ENCODE peak calls at places on chromosomes 11 and 22, in nine cellular contexts. W is suprapubic skin, P is HCT116, T is heart left ventricle, Y is upper lobe of left lung, X is A549, G is IMR-90, C is ovary, Z is lower leg skin. U is an unnamed sample.

GRCh38 chr11:83195176-83195531 is 1.6 kb downstream of the ANKRD42 start:
- DNase-seq in W (no peak), P (no peak), T (no peak), Y (no peak), X (no peak), G (peak; percentile 1), C (no peak), Z (no peak), U (no peak)

GRCh38 chr22:30234786-30235470 is 11.6 kb downstream of the LIF start:
- DNase-seq in W (no peak), P (no peak), T (no peak), Y (peak; percentile 78), X (no peak), G (peak; percentile 82), C (no peak), Z (no peak), U (no peak)

GRCh38 chr11:64298966-64299846 is 952 bp upstream of the CATSPERZ start:
- DNase-seq in W (no peak), P (no peak), T (peak; percentile 79), Y (peak; percentile 58), X (no peak), G (no peak), C (peak; percentile 71), Z (peak; percentile 95), U (no peak)

GRCh38 chr11:116108161-116108560 is 603.9 kb upstream of the CADM1 start:
- DNase-seq in W (no peak), P (no peak), T (no peak), Y (no peak), X (no peak), G (no peak), C (no peak), Z (peak; percentile 25), U (no peak)

GRCh38 chr22:46068908-46069481 is 81.3 kb upstream of the PPARA start:
- DNase-seq in W (peak; percentile 66), P (no peak), T (peak; percentile 41), Y (peak; percentile 23), X (no peak), G (peak; percentile 49), C (no peak), Z (peak; percentile 87), U (peak; percentile 69)

GRCh38 chr11:127000291-127000968 is at the start of gene KIRREL3:
- DNase-seq in W (no peak), P (no peak), T (no peak), Y (no peak), X (peak; percentile 33), G (peak; percentile 40), C (no peak), Z (no peak), U (no peak)

GRCh38 chr22:29855611-29856181 is 17.6 kb upstream of the ASCC2 start:
- DNase-seq in W (no peak), P (no peak), T (peak; percentile 86), Y (peak; percentile 43), X (no peak), G (no peak), C (no peak), Z (peak; percentile 65), U (no peak)

GRCh38 chr11:24828938-24829337 is 332.1 kb downstream of the LUZP2 start:
- DNase-seq in W (no peak), P (no peak), T (no peak), Y (no peak), X (no peak), G (no peak), C (no peak), Z (no peak), U (no peak)

GRCh38 chr22:43356881-43357280 is 13.7 kb upstream of the SCUBE1 start:
- DNase-seq in W (no peak), P (no peak), T (no peak), Y (no peak), X (no peak), G (no peak), C (peak; percentile 44), Z (no peak), U (no peak)

GRCh38 chr11:22707119-22707899 is 40.9 kb downstream of the GAS2 start:
- DNase-seq in W (no peak), P (no peak), T (no peak), Y (no peak), X (no peak), G (peak; percentile 35), C (no peak), Z (no peak), U (no peak)

GRCh38 chr22:17562906-17563870 is at the start of gene SLC25A18:
- DNase-seq in W (no peak), P (no peak), T (peak; percentile 78), Y (peak; percentile 39), X (no peak), G (no peak), C (no peak), Z (no peak), U (peak; percentile 60)

GRCh38 chr11:76785513-76785912 is 2.4 kb downstream of the TSKU start:
- DNase-seq in W (no peak), P (no peak), T (no peak), Y (no peak), X (peak; percentile 56), G (no peak), C (no peak), Z (no peak), U (no peak)

GRCh38 chr11:76781861-76782500 is 1.2 kb upstream of the TSKU start:
- DNase-seq in W (no peak), P (no peak), T (no peak), Y (no peak), X (no peak), G (no peak), C (no peak), Z (peak; percentile 91), U (no peak)

GRCh38 chr11:76782526-76783293 is 446 bp upstream of the TSKU start:
- DNase-seq in W (peak; percentile 93), P (peak; percentile 79), T (peak; percentile 93), Y (peak; percentile 64), X (peak; percentile 95), G (peak; percentile 98), C (peak; percentile 92), Z (peak; percentile 96), U (peak; percentile 35)

GRCh38 chr11:76783901-76784813 is 1.0 kb downstream of the TSKU start:
- DNase-seq in W (peak; percentile 81), P (peak; percentile 55), T (peak; percentile 79), Y (peak; percentile 45), X (peak; percentile 73), G (peak; percentile 84), C (peak; percentile 88), Z (peak; percentile 92), U (no peak)

DNA sequence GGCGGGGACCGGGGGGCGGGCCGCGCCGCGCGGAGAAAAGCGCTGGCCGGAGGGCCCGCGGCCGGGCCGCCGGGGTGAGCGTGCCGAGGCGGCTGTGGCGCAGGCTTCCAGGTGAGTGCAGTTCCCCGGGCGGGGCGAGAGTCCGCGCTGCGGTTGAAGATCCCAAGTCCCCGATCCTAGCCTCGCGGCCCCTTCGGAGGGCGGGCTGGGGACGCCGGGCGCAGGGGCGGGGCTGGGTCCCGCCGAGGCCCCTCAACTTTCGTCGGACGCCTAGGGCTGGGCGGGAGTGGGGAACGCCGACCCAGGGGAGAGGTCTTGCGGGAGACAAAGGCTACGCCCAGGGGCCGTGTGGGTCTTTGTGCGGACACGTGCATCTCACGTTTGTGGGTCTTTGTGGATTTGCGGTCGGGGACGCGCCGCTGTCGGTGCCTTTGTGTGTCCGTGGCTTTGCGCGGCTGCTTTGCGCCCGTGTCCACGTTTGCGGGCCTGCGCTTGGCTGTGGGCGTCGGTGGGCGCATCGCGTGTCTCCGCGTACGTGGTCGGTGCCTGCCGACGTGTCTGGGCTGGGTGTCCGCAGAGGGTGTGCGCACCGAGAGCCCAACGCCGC is at the start of gene TSKU:
- DNase-seq in W (no peak), P (no peak), T (peak; percentile 63), Y (no peak), X (peak; percentile 57), G (no peak), C (no peak), Z (peak; percentile 89), U (no peak)
- TF ChIP-seq POLR2A in W (no peak), P (peak; percentile 55), T (peak; percentile 41), Y (peak; percentile 23), X (peak; percentile 81), G (peak; percentile 85), C (no peak), Z (no peak), U (peak; percentile 73)

GRCh38 chr11:129320485-129320884 is 55.2 kb upstream of the BARX2 start:
- DNase-seq in W (no peak), P (no peak), T (no peak), Y (no peak), X (no peak), G (no peak), C (no peak), Z (peak; percentile 50), U (no peak)
- H3K4me3 ChIP-seq in W (no peak overlapping the region), P (no peak overlapping the region), T (no peak overlapping the region), Y (no peak overlapping the region), X (no peak overlapping the region), G (no peak overlapping the region), C (no peak overlapping the region), Z (no peak overlapping the region), U (no peak overlapping the region)

GRCh38 chr22:37953437-37954179 is at the start of the genes C22orf23 and POLR2F:
- DNase-seq in W (peak; percentile 97), P (peak; percentile 86), T (peak; percentile 98), Y (peak; percentile 96), X (peak; percentile 90), G (peak; percentile 92), C (peak; percentile 96), Z (peak; percentile 99), U (peak; percentile 91)
- TF ChIP-seq POLR2A in W (peak; percentile 47), P (peak; percentile 56), T (peak; percentile 85), Y (peak; percentile 81), X (peak; percentile 89), G (peak; percentile 72), C (peak; percentile 52), Z (no peak), U (peak; percentile 73)

GRCh38 chr11:68927280-68928107 is 23.8 kb downstream of the IGHMBP2 start:
- DNase-seq in W (no peak), P (no peak), T (peak; percentile 59), Y (peak; percentile 42), X (no peak), G (peak; percentile 36), C (no peak), Z (no peak), U (no peak)

GRCh38 chr11:68924073-68924925 is 20.6 kb downstream of the IGHMBP2 start:
- DNase-seq in W (no peak), P (no peak), T (no peak), Y (no peak), X (no peak), G (no peak), C (no peak), Z (no peak), U (no peak)

GRCh38 chr11:68928108-68928429 is 24.4 kb downstream of the IGHMBP2 start:
- DNase-seq in W (no peak), P (no peak), T (no peak), Y (no peak), X (no peak), G (no peak), C (no peak), Z (no peak), U (no peak)

GRCh38 chr11:68923614-68924013 is 19.9 kb downstream of the IGHMBP2 start:
- DNase-seq in W (no peak), P (no peak), T (no peak), Y (no peak), X (no peak), G (no peak), C (no peak), Z (no peak), U (no peak)

DNA sequence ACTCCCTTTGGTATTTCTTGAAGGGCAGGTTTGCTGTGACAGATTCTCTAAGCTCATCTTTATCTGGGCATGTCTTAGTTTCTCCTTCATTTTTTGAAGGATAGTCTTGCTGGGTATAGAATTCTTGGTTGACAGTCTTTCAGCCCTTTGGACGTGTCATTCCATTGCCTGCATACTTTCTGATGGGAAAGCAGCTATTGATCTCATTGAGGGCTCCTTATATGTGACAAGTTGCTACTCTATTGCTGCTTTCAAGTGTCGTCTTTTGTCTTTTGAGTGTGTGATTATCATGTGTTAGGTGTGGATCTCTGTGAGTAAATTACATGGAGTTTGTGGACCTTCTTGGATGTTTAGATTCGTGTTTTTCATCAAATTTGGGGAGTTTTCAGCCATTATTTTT is 21.9 kb downstream of the IGHMBP2 start:
- DNase-seq in W (no peak), P (no peak), T (no peak), Y (no peak), X (no peak), G (no peak), C (no peak), Z (no peak), U (no peak)
- H3K4me3 ChIP-seq in W (no peak overlapping the region), P (no peak overlapping the region), T (no peak overlapping the region), Y (no peak overlapping the region), X (no peak overlapping the region), G (no peak overlapping the region), C (no peak overlapping the region), Z (no peak overlapping the region), U (no peak overlapping the region)

U was measured in Peyer's patch.